ENCODE peak calls at places on chromosomes 4 and X, in six cellular contexts. S is osteocyte, Y is sigmoid colon, B is mucosa of descending colon, E is endothelial cell, W is lung. L is an unnamed sample.

GRCh38 chr4:89001647-89002518 is 55.1 kb downstream of the FAM13A start:
- DNase-seq in S (no peak), Y (no peak), B (no peak), E (no peak), W (no peak), L (no peak)

GRCh38 chr4:8182858-8183725 is 16.0 kb upstream of the SH3TC1 start:
- DNase-seq in S (no peak), Y (peak), B (peak), E (no peak), W (peak), L (no peak)

GRCh38 chr4:677431-678293 is 3.3 kb downstream of the MYL5 start:
- DNase-seq in S (no peak), Y (no peak), B (peak), E (peak), W (no peak), L (no peak)

GRCh38 chrX:82092307-82092706 is 890.4 kb downstream of the SH3BGRL start:
- DNase-seq in S (no peak), Y (no peak), B (no peak), E (no peak), W (no peak), L (no peak)

GRCh38 chrX:144006811-144007210 is 122.9 kb downstream of the UBE2NL start:
- DNase-seq in S (no peak), Y (no peak), B (no peak), E (no peak), W (no peak), L (no peak)

GRCh38 chrX:123237271-123237670 is 53.2 kb downstream of the GRIA3 start:
- DNase-seq in S (no peak), Y (no peak), B (no peak), E (no peak), W (no peak), L (no peak)

GRCh38 chr4:148312996-148313490 is 129.2 kb downstream of the NR3C2 start:
- DNase-seq in S (no peak), Y (no peak), B (no peak), E (no peak), W (no peak), L (no peak)

GRCh38 chr4:148481644-148482043 is 39.4 kb upstream of the NR3C2 start:
- DNase-seq in S (no peak), Y (no peak), B (no peak), E (no peak), W (no peak), L (no peak)

GRCh38 chrX:50586980-50587379 is 116.4 kb upstream of the DGKK start:
- DNase-seq in S (no peak), Y (no peak), B (no peak), E (no peak), W (no peak), L (no peak)

GRCh38 chr4:57091657-57092162 is 18.5 kb downstream of the IGFBP7 start:
- DNase-seq in S (no peak), Y (no peak), B (no peak), E (no peak), W (no peak), L (no peak)

GRCh38 chr4:57093816-57094481 is 16.2 kb downstream of the IGFBP7 start:
- DNase-seq in S (no peak), Y (peak), B (no peak), E (no peak), W (no peak), L (no peak)

GRCh38 chr4:57095956-57096355 is 14.2 kb downstream of the IGFBP7 start:
- DNase-seq in S (no peak), Y (no peak), B (no peak), E (no peak), W (no peak), L (no peak)

GRCh38 chr4:57095245-57095644 is 14.9 kb downstream of the IGFBP7 start:
- DNase-seq in S (no peak), Y (no peak), B (no peak), E (no peak), W (no peak), L (no peak)

GRCh38 chr4:57094482-57095223 is 15.5 kb downstream of the IGFBP7 start:
- DNase-seq in S (no peak), Y (no peak), B (no peak), E (no peak), W (no peak), L (no peak)
- TF ChIP-seq CTCF in S (no peak), Y (no peak), B (no peak), E (no peak), W (no peak), L (no peak)

DNA sequence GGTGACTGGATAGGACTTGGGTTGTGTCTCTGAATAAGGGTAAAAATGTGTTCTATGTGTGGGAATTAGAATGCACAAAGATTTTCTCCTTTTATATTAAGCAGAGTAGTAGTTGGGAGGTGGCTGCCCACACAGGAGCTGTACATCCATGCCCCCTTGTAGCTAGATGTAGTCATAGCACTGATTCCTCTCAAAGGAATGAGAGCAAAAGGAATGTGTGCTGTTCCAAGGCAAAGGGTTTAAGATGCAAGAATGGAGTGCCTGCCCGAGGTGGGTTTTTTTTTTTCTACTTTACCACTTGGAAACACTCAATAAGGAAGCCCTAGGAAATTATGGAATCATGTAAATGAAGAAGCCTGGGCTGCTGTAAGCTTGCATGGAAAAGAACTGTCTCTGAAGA is 2183.2 kb upstream of the AGA start:
- DNase-seq in S (no peak), Y (no peak), B (no peak), E (no peak), W (no peak), L (no peak)
- TF ChIP-seq CTCF in S (peak), Y (no peak), B (no peak), E (no peak), W (no peak), L (no peak)

DNA sequence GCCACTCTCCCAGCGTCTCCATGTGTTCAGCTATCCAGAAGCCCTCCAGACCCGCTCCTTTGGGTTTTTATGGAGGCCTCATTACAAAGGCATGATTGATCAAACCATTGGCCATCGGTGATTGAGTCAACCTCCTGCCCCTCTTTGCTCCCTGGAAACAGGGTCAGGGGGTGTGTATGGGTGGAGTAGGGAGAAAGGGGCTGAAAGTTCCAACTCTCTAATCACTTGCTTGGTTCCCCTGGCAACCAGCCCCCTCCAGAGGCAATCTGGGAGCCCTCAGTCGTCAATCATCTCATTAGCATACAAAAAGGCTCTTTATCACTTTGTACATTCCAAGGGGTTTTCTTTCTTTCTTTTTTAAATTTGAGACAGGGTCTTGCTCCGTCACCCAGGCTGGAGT is 2.3 kb downstream of the TRIM2 start:
- DNase-seq in S (no peak), Y (no peak), B (no peak), E (no peak), W (no peak), L (no peak)
- TF ChIP-seq CTCF in S (no peak), Y (no peak), B (no peak), E (no peak), W (no peak), L (no peak)

GRCh38 chr4:101169044-101170014 is 178.0 kb downstream of the PPP3CA start:
- DNase-seq in S (no peak), Y (peak), B (peak), E (peak), W (peak), L (no peak)
- TF ChIP-seq CTCF in S (peak), Y (peak), B (peak), E (peak), W (peak), L (peak)

DNA sequence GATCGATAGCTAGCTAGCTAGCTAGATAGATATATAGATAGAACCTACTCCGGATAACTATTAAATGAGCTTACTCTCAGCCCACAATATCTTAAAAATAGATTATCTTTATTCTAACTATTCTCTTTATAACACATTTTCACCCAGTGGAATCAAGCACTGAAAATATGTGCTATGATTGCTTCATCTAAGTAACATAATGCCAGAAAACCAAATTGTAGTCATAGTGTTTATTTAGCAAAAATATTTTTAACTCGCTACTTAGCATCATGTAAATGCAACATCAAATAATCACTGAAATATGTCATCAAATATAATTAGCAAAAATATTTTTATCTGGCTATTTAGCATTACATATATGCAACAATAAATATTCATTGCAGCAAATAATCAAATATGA is 1.5 kb downstream of the TMEM156 start:
- DNase-seq in S (no peak), Y (no peak), B (no peak), E (no peak), W (no peak), L (no peak)
- TF ChIP-seq CTCF in S (no peak), Y (no peak), B (no peak), E (no peak), W (no peak), L (no peak)

GRCh38 chr4:122959441-122959840 is 37.0 kb upstream of the NUDT6 start:
- DNase-seq in S (no peak), Y (no peak), B (no peak), E (no peak), W (no peak), L (no peak)

GRCh38 chr4:122948671-122949070 is 26.3 kb upstream of the NUDT6 start:
- DNase-seq in S (no peak), Y (no peak), B (no peak), E (no peak), W (no peak), L (no peak)

GRCh38 chr4:122958505-122958904 is 36.1 kb upstream of the NUDT6 start:
- DNase-seq in S (no peak), Y (no peak), B (no peak), E (no peak), W (no peak), L (no peak)

GRCh38 chr4:122953924-122954323 is 31.5 kb upstream of the NUDT6 start:
- DNase-seq in S (no peak), Y (no peak), B (no peak), E (no peak), W (no peak), L (no peak)
- TF ChIP-seq CTCF in S (no peak), Y (no peak), B (no peak), E (no peak), W (no peak), L (no peak)

DNA sequence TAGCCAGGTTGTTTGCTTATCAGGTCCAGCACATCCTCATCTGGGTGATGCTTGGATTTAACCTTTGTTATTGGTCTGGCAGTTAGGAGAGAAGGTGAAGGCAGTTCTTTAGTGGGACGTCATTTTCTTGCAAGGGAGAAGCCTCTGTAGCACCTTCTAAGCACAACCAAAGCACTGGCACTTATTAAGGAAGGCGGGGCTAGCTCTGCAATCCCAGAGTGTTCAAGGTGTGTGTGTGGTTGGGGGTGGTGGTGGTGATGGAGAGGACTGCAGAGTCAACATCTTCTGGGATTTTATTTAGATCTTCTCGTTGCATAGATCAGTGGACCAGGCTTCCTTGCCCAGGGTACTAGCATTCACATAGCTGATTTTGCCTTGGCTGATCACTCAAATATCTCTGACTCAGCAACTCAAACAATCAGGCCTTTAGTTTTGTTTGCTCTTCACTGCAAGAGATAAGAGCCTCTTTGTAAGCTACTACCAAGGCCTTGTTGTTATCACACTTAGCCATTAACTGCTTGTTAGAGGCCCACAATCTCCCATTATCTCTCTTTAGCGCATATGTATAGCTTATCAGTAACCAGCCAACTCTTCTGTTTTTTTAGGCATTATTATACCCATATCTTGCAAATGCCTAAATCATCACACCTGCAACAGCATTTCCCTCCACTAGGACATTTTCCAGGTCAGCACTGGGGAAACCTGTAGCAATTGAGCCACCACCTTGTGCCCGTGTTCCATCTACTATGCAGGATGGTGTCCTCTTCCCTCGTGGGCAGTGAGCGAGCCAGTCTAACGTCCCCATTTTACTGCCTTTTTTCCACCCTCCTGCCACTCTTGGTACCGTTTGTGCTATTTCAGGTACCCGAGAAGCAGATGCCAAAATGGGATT is 36.5 kb upstream of the LINC00632 start:
- DNase-seq in S (no peak), Y (no peak), B (no peak), E (no peak), W (no peak), L (no peak)
- TF ChIP-seq CTCF in S (no peak), Y (no peak), B (no peak), E (no peak), W (no peak), L (no peak)

GRCh38 chr4:102165584-102165983 is 179.7 kb downstream of the SLC39A8 start:
- DNase-seq in S (no peak), Y (no peak), B (no peak), E (no peak), W (no peak), L (no peak)
- TF ChIP-seq CTCF in S (no peak), Y (no peak), B (no peak), E (no peak), W (no peak), L (no peak)

GRCh38 chr4:121822047-121822446 is 1.6 kb downstream of the CCNA2 start:
- DNase-seq in S (no peak), Y (no peak), B (no peak), E (no peak), W (no peak), L (no peak)

GRCh38 chr4:121824950-121825349 is 1.3 kb upstream of the CCNA2 start:
- DNase-seq in S (no peak), Y (no peak), B (peak), E (no peak), W (no peak), L (no peak)

GRCh38 chr4:121823505-121824170 is at the start of gene CCNA2:
- DNase-seq in S (peak), Y (peak), B (peak), E (peak), W (peak), L (peak)

GRCh38 chr4:121822796-121823504 is 733 bp downstream of the CCNA2 start:
- DNase-seq in S (no peak), Y (peak), B (peak), E (peak), W (no peak), L (no peak)

GRCh38 chr4:121824171-121824527 is 466 bp upstream of the CCNA2 start:
- DNase-seq in S (no peak), Y (no peak), B (no peak), E (no peak), W (no peak), L (no peak)
- TF ChIP-seq CTCF in S (no peak), Y (no peak), B (no peak), E (no peak), W (no peak), L (no peak)

DNA sequence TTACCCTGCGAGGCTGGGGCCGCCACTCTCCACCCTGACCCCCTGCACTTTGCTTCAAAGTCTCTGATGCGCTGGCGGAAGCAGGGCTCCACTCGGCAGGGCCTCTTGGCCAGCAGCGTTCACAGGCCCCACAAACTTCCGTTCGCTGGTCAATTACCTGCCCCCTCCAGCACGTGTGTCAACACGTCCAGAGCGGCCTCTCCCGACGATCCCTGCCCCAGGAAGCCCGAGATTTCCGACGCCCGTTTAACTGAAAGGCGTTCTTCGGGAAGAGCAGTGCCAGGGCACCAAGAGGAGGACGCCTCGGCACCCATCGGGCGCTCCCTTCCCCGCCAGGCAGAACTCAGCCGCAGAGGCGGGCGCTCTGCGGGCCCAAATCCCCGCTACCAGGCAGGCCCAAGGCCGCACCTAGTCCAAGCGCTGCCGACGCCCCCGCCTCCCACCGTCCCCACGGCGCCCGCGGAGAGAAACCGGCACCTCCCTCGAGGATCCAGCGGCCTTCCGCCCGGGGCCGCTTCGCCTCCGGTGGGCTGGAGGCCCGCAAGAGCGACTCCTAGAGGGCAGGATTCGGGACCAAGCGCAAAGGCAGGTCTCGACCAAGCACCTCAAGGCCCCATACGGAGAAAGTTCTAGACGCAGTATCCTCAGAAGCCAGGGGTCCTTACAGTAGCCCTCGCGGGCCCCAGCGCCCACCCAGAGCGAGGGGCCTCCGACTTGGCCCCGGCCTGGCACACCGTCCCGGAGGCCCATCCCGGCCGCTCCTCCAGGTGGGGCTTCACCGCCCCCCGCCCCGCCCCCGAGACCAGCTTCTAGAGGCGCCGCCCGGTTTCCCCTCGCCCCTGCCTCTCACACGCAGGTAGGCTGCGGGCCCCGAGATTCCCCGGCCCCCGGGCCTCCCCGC is 586 bp downstream of the BCAP31 start:
- DNase-seq in S (no peak), Y (no peak), B (peak), E (peak), W (peak), L (peak)
- TF ChIP-seq CTCF in S (peak), Y (no peak), B (no peak), E (no peak), W (no peak), L (peak)